ENCODE peak calls at places on chromosome 18, in four cellular contexts. E is fibroblast of lung, H is SJCRH30, L is mucosa of descending colon. N is an unnamed sample.

GRCh38 chr18:7617738-7618422 is 50.8 kb downstream of the PTPRM start:
- DNase-seq in L (no peak), H (no peak), E (peak), N (peak)

GRCh38 chr18:3816601-3817363 is 366.8 kb downstream of the TGIF1 start:
- DNase-seq in L (no peak), H (no peak), E (peak), N (peak)

GRCh38 chr18:37393945-37394609 is 171.5 kb downstream of the CELF4 start:
- DNase-seq in L (peak), H (peak), E (peak), N (peak)

GRCh38 chr18:49041677-49042570 is 91.2 kb upstream of the SMAD7 start:
- DNase-seq in E (peak), L (no peak), H (no peak), N (peak)

GRCh38 chr18:49585781-49586663 is 24.2 kb downstream of the LIPG start:
- DNase-seq in E (no peak), L (no peak), H (peak), N (no peak)

GRCh38 chr18:44341759-44342158 is 338.9 kb upstream of the SETBP1 start:
- DNase-seq in E (peak), L (no peak), H (no peak), N (no peak)

GRCh38 chr18:24766376-24766775 is 305.9 kb downstream of the HRH4 start:
- DNase-seq in L (no peak), H (no peak), E (peak), N (no peak)

GRCh38 chr18:48529796-48530195 is 9.0 kb upstream of the CTIF start:
- DNase-seq in L (no peak), E (peak), H (peak), N (peak)

GRCh38 chr18:68733693-68734092 is 18.8 kb upstream of the TMX3 start:
- DNase-seq in H (no peak), E (no peak), L (no peak), N (peak)

GRCh38 chr18:48405971-48406370 is 3.2 kb downstream of the ZBTB7C start:
- DNase-seq in E (no peak), L (no peak), H (no peak), N (no peak)

GRCh38 chr18:10234912-10235439 is 219.5 kb upstream of the APCDD1 start:
- DNase-seq in H (no peak), L (no peak), E (peak), N (peak)

GRCh38 chr18:57585421-57585820 is 1.1 kb downstream of the FECH start:
- DNase-seq in E (peak), H (no peak), L (no peak), N (peak)

GRCh38 chr18:58567453-58568196 is 61.3 kb downstream of the ALPK2 start:
- DNase-seq in H (no peak), L (no peak), E (peak), N (peak)

GRCh38 chr18:73099759-73100158 is 232.0 kb upstream of the NETO1 start:
- DNase-seq in L (no peak), H (no peak), E (no peak), N (no peak)

GRCh38 chr18:58438984-58439311 is 189.9 kb downstream of the ALPK2 start:
- DNase-seq in E (no peak), H (no peak), L (no peak), N (no peak)

GRCh38 chr18:6610436-6610835 is 119.1 kb upstream of the ARHGAP28 start:
- DNase-seq in L (no peak), H (no peak), E (no peak), N (no peak)

GRCh38 chr18:47283476-47283875 is 32.0 kb upstream of the SKOR2 start:
- DNase-seq in L (no peak), E (peak), H (no peak), N (peak)

GRCh38 chr18:41955688-41956087 is 654 bp downstream of the PIK3C3 start:
- DNase-seq in L (no peak), H (no peak), E (no peak), N (no peak)

GRCh38 chr18:22195052-22195451 is 25.7 kb downstream of the GATA6 start:
- DNase-seq in H (no peak), E (no peak), L (no peak), N (no peak)

GRCh38 chr18:22191986-22192385 is 22.6 kb downstream of the GATA6 start:
- DNase-seq in H (no peak), L (no peak), E (no peak), N (no peak)

GRCh38 chr18:22191346-22191710 is 21.9 kb downstream of the GATA6 start:
- DNase-seq in L (no peak), H (no peak), E (peak), N (no peak)

GRCh38 chr18:22194151-22194598 is 24.8 kb downstream of the GATA6 start:
- DNase-seq in H (no peak), L (peak), E (no peak), N (no peak)

DNA sequence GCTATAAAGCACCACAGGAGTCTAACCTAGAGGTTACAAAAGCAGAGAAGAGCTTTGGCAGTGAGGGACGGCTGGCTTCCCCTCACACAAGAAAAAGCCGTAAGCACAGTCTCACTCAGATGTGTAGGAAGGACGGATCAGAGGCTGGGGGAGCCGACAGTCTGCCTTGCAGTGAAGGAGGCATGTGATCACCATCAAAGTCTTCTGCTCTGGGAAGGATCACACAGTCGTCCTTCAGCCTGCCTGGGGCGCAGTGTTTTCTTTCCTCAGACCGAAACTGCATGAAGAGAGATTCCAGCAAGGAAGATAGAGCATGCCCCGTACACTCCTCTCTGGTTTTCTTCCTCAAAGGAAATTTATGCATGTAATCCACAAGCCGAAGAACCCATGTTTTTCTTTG is 24.1 kb downstream of the GATA6 start:
- DNase-seq in L (no peak), E (no peak), H (no peak), N (peak)
- H3K4me3 ChIP-seq in L (no peak), E (no peak), H (no peak), N (no peak)

GRCh38 chr18:76564117-76564516 is 69.1 kb upstream of the ZNF516 start:
- DNase-seq in L (no peak), H (no peak), E (peak), N (peak)
- H3K4me3 ChIP-seq in L (no peak), H (no peak), E (no peak), N (no peak)

GRCh38 chr18:63409301-63409700 is 13.0 kb downstream of the VPS4B start:
- DNase-seq in L (no peak), E (peak), H (no peak), N (peak)

GRCh38 chr18:63407734-63408133 is 14.5 kb downstream of the VPS4B start:
- DNase-seq in E (no peak), L (no peak), H (no peak), N (no peak)

GRCh38 chr18:63410792-63411191 is 11.5 kb downstream of the VPS4B start:
- DNase-seq in L (no peak), H (no peak), E (peak), N (peak)

GRCh38 chr18:63412949-63413348 is 9.3 kb downstream of the VPS4B start:
- DNase-seq in E (no peak), H (no peak), L (no peak), N (no peak)
- H3K4me3 ChIP-seq in E (no peak), H (no peak), L (no peak), N (no peak)

GRCh38 chr18:26022585-26022984 is 67.8 kb downstream of the SS18 start:
- DNase-seq in L (no peak), E (no peak), H (no peak), N (no peak)
- H3K4me3 ChIP-seq in L (no peak), E (no peak), H (no peak), N (no peak)

GRCh38 chr18:76621782-76622495 is 126.9 kb upstream of the ZNF516 start:
- DNase-seq in L (no peak), E (peak), H (no peak), N (peak)
- H3K4me3 ChIP-seq in L (no peak), E (peak), H (no peak), N (no peak)

DNA sequence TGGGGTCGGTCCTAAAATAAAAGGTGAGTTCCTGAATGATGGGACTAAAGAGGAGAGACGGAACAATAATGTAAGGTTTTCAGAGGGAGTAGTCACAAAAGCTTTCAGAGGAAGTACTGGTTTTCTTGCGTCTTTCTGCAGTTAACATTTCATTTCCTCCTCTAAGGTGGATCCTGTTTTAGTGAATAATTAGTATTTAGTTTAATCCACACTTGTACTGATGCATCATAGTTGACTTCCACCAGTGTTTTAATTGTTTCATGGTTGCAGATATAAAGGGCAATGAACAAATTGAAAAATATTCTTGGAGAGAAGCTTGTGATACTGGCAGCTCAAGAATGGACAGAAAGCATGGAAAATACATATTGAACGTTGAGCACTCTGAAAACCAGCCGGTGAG is at the start of gene DYNAP:
- DNase-seq in L (no peak), E (no peak), H (no peak), N (no peak)
- H3K4me3 ChIP-seq in L (no peak), E (no peak), H (no peak), N (no peak)

GRCh38 chr18:809985-810642 is 1.9 kb downstream of the YES1 start:
- DNase-seq in H (no peak), E (peak), L (no peak), N (peak)

GRCh38 chr18:808086-808485 is 4.0 kb downstream of the YES1 start:
- DNase-seq in H (peak), L (no peak), E (peak), N (peak)

GRCh38 chr18:808502-808901 is 3.5 kb downstream of the YES1 start:
- DNase-seq in H (no peak), E (peak), L (no peak), N (no peak)

GRCh38 chr18:805008-805754 is 6.9 kb downstream of the YES1 start:
- DNase-seq in H (no peak), L (no peak), E (no peak), N (no peak)

DNA sequence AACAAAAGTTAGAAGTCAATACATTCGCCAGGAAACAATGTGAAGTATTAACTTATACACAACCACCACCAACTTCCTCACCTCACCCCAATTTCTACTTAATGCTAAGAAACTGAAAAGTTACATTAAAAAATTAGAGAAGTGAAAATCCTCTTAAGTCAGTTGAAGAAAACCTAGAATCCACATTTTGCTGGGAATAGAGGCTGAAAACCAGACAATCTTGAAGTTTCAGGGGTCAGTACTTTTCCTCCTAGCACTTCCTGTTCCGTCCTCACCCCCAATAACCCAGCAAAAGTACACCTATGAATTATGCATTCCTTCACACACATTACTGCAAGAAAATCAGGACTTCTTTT is 6.3 kb downstream of the YES1 start:
- DNase-seq in L (no peak), E (no peak), H (no peak), N (no peak)
- H3K4me3 ChIP-seq in L (no peak), E (no peak), H (no peak), N (no peak)

N was measured in astrocyte of the spinal cord.